ENCODE peak calls at places on chromosomes 5 and 9, in four cellular contexts. One of them, this sample, is unnamed.

GRCh38 chr5:115389074-115389798 is 92.8 kb upstream of the CCDC112 start:
- DNase-seq in fibroblast of pulmonary artery: no peak
- DNase-seq in MM.1S: no peak
- DNase-seq in colonic mucosa: no peak
- DNase-seq in this sample: peak; percentile 70

GRCh38 chr9:33011857-33012256 is 10.4 kb upstream of the APTX start:
- DNase-seq in fibroblast of pulmonary artery: no peak
- DNase-seq in MM.1S: no peak
- DNase-seq in colonic mucosa: no peak
- DNase-seq in this sample: no peak

GRCh38 chr5:148984333-148984732 is 78.5 kb downstream of the SH3TC2 start:
- DNase-seq in fibroblast of pulmonary artery: peak; percentile 53
- DNase-seq in MM.1S: no peak
- DNase-seq in colonic mucosa: no peak
- DNase-seq in this sample: peak; percentile 17

GRCh38 chr5:125408582-125409069 is 662.2 kb upstream of the ZNF608 start:
- DNase-seq in fibroblast of pulmonary artery: peak; percentile 77
- DNase-seq in MM.1S: peak; percentile 78
- DNase-seq in colonic mucosa: peak; percentile 40
- DNase-seq in this sample: peak; percentile 93

GRCh38 chr9:99356512-99356971 is 134.5 kb downstream of the SEC61B start:
- DNase-seq in fibroblast of pulmonary artery: no peak
- DNase-seq in MM.1S: no peak
- DNase-seq in colonic mucosa: no peak
- DNase-seq in this sample: no peak

GRCh38 chr5:132417010-132417439 is 47.5 kb downstream of the SLC22A5 start:
- DNase-seq in fibroblast of pulmonary artery: no peak
- DNase-seq in MM.1S: no peak
- DNase-seq in colonic mucosa: no peak
- DNase-seq in this sample: no peak

GRCh38 chr5:17154211-17154996 is 63.0 kb upstream of the BASP1 start:
- DNase-seq in fibroblast of pulmonary artery: peak; percentile 66
- DNase-seq in MM.1S: no peak
- DNase-seq in colonic mucosa: no peak
- DNase-seq in this sample: peak; percentile 31

GRCh38 chr5:10442581-10442980 is 902 bp downstream of the ROPN1L start:
- DNase-seq in fibroblast of pulmonary artery: no peak
- DNase-seq in MM.1S: no peak
- DNase-seq in colonic mucosa: no peak
- DNase-seq in this sample: no peak

GRCh38 chr9:134585746-134586706 is 55.6 kb upstream of the COL5A1 start:
- DNase-seq in fibroblast of pulmonary artery: peak; percentile 52
- DNase-seq in MM.1S: no peak
- DNase-seq in colonic mucosa: peak; percentile 2
- DNase-seq in this sample: peak; percentile 69

GRCh38 chr5:45109062-45109461 is 300.3 kb downstream of the MRPS30 start:
- DNase-seq in fibroblast of pulmonary artery: no peak
- DNase-seq in MM.1S: no peak
- DNase-seq in colonic mucosa: no peak
- DNase-seq in this sample: no peak

GRCh38 chr9:84710701-84711397 is 41.3 kb downstream of the NTRK2 start:
- DNase-seq in fibroblast of pulmonary artery: no peak
- DNase-seq in MM.1S: no peak
- DNase-seq in colonic mucosa: no peak
- DNase-seq in this sample: no peak

GRCh38 chr5:142888469-142889085 is 118.4 kb downstream of the ARHGAP26 start:
- DNase-seq in fibroblast of pulmonary artery: peak; percentile 79
- DNase-seq in MM.1S: no peak
- DNase-seq in colonic mucosa: no peak
- DNase-seq in this sample: peak; percentile 76

GRCh38 chr5:136776022-136776927 is 410.9 kb upstream of the TRPC7 start:
- DNase-seq in fibroblast of pulmonary artery: peak; percentile 6
- DNase-seq in MM.1S: no peak
- DNase-seq in colonic mucosa: no peak
- DNase-seq in this sample: no peak

GRCh38 chr5:51684794-51685355 is 301.6 kb downstream of the ISL1 start:
- DNase-seq in fibroblast of pulmonary artery: peak; percentile 1
- DNase-seq in MM.1S: no peak
- DNase-seq in colonic mucosa: no peak
- DNase-seq in this sample: no peak

GRCh38 chr5:74816875-74817274 is 49.3 kb downstream of the FAM169A start:
- DNase-seq in fibroblast of pulmonary artery: no peak
- DNase-seq in MM.1S: no peak
- DNase-seq in colonic mucosa: no peak
- DNase-seq in this sample: no peak

GRCh38 chr5:863244-863805 is 12.5 kb upstream of the ZDHHC11 start:
- DNase-seq in fibroblast of pulmonary artery: no peak
- DNase-seq in MM.1S: no peak
- DNase-seq in colonic mucosa: no peak
- DNase-seq in this sample: no peak

GRCh38 chr5:98111686-98112085 is 661.8 kb upstream of the RGMB start:
- DNase-seq in fibroblast of pulmonary artery: no peak
- DNase-seq in MM.1S: no peak
- DNase-seq in colonic mucosa: no peak
- DNase-seq in this sample: peak; percentile 36
- TF ChIP-seq CTCF in fibroblast of pulmonary artery: no peak
- TF ChIP-seq CTCF in MM.1S: no peak
- TF ChIP-seq CTCF in colonic mucosa: no peak
- TF ChIP-seq CTCF in this sample: peak; percentile 44

DNA sequence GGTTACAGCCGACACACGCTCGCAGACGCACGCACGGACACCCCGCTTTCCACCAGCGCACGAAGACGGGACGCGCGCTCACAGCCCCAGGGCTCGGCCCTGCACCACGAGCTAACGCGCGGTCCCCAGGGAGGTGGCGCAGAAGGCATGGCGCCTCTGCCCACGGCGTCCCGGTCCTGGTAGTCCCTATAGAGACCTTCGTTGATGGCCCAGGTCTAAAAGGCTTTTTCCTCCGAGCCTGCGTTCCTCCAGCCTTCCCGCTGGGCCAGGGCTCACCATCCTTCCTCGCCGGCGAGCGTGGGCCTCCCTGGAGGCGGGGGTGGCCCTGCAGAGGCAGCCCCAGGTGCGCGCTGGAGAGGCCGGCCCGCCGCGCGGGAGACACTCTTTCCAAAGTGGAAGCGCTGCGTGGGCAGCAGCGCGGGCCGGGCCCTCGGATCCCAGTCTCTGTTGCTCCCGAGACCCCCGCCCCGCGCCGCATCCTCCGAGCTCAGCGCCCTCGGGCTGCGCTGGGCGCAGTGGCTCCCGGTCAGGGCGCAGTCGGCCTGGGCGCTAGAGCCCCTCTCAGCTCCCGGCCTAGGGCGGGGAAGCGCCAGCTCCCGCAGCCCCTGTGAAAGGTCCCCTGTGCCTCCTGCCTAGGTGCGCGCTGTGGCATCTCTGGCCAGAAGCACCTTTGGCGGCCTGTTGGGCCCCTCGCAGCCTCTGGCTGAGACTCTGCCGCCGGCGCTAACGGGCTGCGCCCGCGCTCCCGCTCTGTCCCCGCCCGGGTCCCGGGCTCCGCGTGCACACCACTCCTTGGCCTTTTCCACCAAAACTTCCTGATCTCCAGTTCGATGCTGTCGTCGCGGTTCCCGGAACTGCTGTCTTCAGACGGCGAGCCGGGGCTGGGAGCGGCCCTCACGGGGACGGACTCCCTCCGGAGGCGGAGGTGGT is 31.9 kb upstream of the FANCC start:
- DNase-seq in fibroblast of pulmonary artery: no peak
- DNase-seq in MM.1S: no peak
- DNase-seq in colonic mucosa: no peak
- DNase-seq in this sample: no peak
- H3K4me3 ChIP-seq in fibroblast of pulmonary artery: no peak overlapping the region
- H3K4me3 ChIP-seq in MM.1S: no peak overlapping the region
- H3K4me3 ChIP-seq in colonic mucosa: peak overlapping the region; percentile 30
- H3K4me3 ChIP-seq in this sample: peak overlapping the region; percentile 24

GRCh38 chr9:111038336-111039202 is at the start of gene LPAR1:
- DNase-seq in fibroblast of pulmonary artery: peak; percentile 59
- DNase-seq in MM.1S: no peak
- DNase-seq in colonic mucosa: peak; percentile 79
- DNase-seq in this sample: peak; percentile 62
- TF ChIP-seq CTCF in fibroblast of pulmonary artery: no peak
- TF ChIP-seq CTCF in MM.1S: no peak
- TF ChIP-seq CTCF in colonic mucosa: no peak
- TF ChIP-seq CTCF in this sample: no peak

GRCh38 chr5:77995793-77996409 is 219.8 kb upstream of the TBCA start:
- DNase-seq in fibroblast of pulmonary artery: no peak
- DNase-seq in MM.1S: no peak
- DNase-seq in colonic mucosa: no peak
- DNase-seq in this sample: no peak

GRCh38 chr5:77991084-77991483 is 214.9 kb upstream of the TBCA start:
- DNase-seq in fibroblast of pulmonary artery: no peak
- DNase-seq in MM.1S: no peak
- DNase-seq in colonic mucosa: no peak
- DNase-seq in this sample: no peak

GRCh38 chr5:77993141-77993540 is 217.0 kb upstream of the TBCA start:
- DNase-seq in fibroblast of pulmonary artery: no peak
- DNase-seq in MM.1S: no peak
- DNase-seq in colonic mucosa: no peak
- DNase-seq in this sample: no peak

GRCh38 chr5:77994943-77995342 is 218.8 kb upstream of the TBCA start:
- DNase-seq in fibroblast of pulmonary artery: no peak
- DNase-seq in MM.1S: no peak
- DNase-seq in colonic mucosa: no peak
- DNase-seq in this sample: no peak

GRCh38 chr5:77993799-77994318 is 217.7 kb upstream of the TBCA start:
- DNase-seq in fibroblast of pulmonary artery: no peak
- DNase-seq in MM.1S: no peak
- DNase-seq in colonic mucosa: no peak
- DNase-seq in this sample: no peak
- H3K4me3 ChIP-seq in fibroblast of pulmonary artery: no peak overlapping the region
- H3K4me3 ChIP-seq in MM.1S: no peak overlapping the region
- H3K4me3 ChIP-seq in colonic mucosa: no peak overlapping the region
- H3K4me3 ChIP-seq in this sample: no peak overlapping the region

GRCh38 chr9:26863074-26863473 is 29.5 kb downstream of the CAAP1 start:
- DNase-seq in fibroblast of pulmonary artery: peak; percentile 36
- DNase-seq in MM.1S: no peak
- DNase-seq in colonic mucosa: no peak
- DNase-seq in this sample: peak; percentile 42
- TF ChIP-seq CTCF in fibroblast of pulmonary artery: peak; percentile 46
- TF ChIP-seq CTCF in MM.1S: no peak
- TF ChIP-seq CTCF in colonic mucosa: no peak
- TF ChIP-seq CTCF in this sample: peak; percentile 38

GRCh38 chr5:135545115-135545514 is 9.4 kb upstream of the NEUROG1 start:
- DNase-seq in fibroblast of pulmonary artery: no peak
- DNase-seq in MM.1S: no peak
- DNase-seq in colonic mucosa: no peak
- DNase-seq in this sample: no peak

GRCh38 chr5:135543151-135543818 is 7.5 kb upstream of the NEUROG1 start:
- DNase-seq in fibroblast of pulmonary artery: no peak
- DNase-seq in MM.1S: peak; percentile 20
- DNase-seq in colonic mucosa: no peak
- DNase-seq in this sample: no peak

GRCh38 chr5:135546912-135547311 is 11.1 kb upstream of the NEUROG1 start:
- DNase-seq in fibroblast of pulmonary artery: no peak
- DNase-seq in MM.1S: no peak
- DNase-seq in colonic mucosa: no peak
- DNase-seq in this sample: no peak

GRCh38 chr5:135546014-135546413 is 10.2 kb upstream of the NEUROG1 start:
- DNase-seq in fibroblast of pulmonary artery: no peak
- DNase-seq in MM.1S: no peak
- DNase-seq in colonic mucosa: no peak
- DNase-seq in this sample: no peak

GRCh38 chr5:135544666-135545045 is 8.9 kb upstream of the NEUROG1 start:
- DNase-seq in fibroblast of pulmonary artery: no peak
- DNase-seq in MM.1S: no peak
- DNase-seq in colonic mucosa: no peak
- DNase-seq in this sample: no peak
- H3K4me3 ChIP-seq in fibroblast of pulmonary artery: peak overlapping the region; percentile 36
- H3K4me3 ChIP-seq in MM.1S: peak overlapping the region; percentile 83
- H3K4me3 ChIP-seq in colonic mucosa: peak overlapping the region; percentile 38
- H3K4me3 ChIP-seq in this sample: no peak overlapping the region

DNA sequence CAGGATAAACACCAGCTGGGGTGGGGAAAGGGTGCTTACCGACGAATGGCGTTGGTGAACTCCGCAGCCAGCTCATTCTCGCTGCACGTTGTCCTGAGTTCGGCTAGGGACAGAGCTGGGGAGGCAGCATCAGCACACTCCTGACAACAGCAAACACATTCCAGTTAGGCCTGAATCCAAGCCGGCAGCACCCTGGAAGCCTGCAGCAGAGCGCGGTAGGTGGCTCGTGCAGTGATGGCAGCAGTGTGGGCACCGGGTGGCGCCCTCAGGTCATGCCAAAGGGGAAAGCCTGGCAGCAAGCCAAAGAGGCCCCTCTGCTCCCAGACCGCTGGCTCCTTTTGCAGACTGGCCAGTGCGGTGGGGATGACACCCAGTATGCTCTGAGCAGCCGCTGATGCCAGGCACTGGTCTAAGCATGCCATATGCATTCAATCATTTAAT is 66.9 kb downstream of the DCP2 start:
- DNase-seq in fibroblast of pulmonary artery: peak; percentile 41
- DNase-seq in MM.1S: peak; percentile 26
- DNase-seq in colonic mucosa: no peak
- DNase-seq in this sample: peak; percentile 32
- TF ChIP-seq CTCF in fibroblast of pulmonary artery: no peak
- TF ChIP-seq CTCF in MM.1S: peak; percentile 40
- TF ChIP-seq CTCF in colonic mucosa: no peak
- TF ChIP-seq CTCF in this sample: no peak

This sample was measured in cardiac fibroblast.